ENCODE peak calls at places on chromosomes 3 and 15, in eight cellular contexts. One of them, this sample, is unnamed.

GRCh38 chr3:99373088-99373875 is 265.1 kb upstream of the COL8A1 start:
- DNase-seq in A549: no peak
- DNase-seq in tibial artery: no peak
- DNase-seq in HepG2: no peak
- DNase-seq in heart right ventricle: no peak
- DNase-seq in GM13976: no peak
- DNase-seq in lower leg skin: no peak
- DNase-seq in astrocyte of the spinal cord: peak; percentile 16
- DNase-seq in this sample: no peak

GRCh38 chr3:189944285-189945145 is 176.2 kb downstream of the P3H2 start:
- DNase-seq in astrocyte of the spinal cord: no peak
- DNase-seq in heart right ventricle: no peak
- DNase-seq in GM13976: no peak
- DNase-seq in tibial artery: no peak
- DNase-seq in HepG2: no peak
- DNase-seq in lower leg skin: no peak
- DNase-seq in A549: no peak
- DNase-seq in this sample: no peak

GRCh38 chr3:52313774-52314188 is 2.3 kb upstream of the DNAH1 start:
- DNase-seq in GM13976: peak; percentile 91
- DNase-seq in heart right ventricle: no peak
- DNase-seq in lower leg skin: no peak
- DNase-seq in A549: no peak
- DNase-seq in HepG2: no peak
- DNase-seq in tibial artery: no peak
- DNase-seq in astrocyte of the spinal cord: peak; percentile 12
- DNase-seq in this sample: peak; percentile 89

GRCh38 chr15:88185584-88185983 is 71.0 kb downstream of the NTRK3 start:
- DNase-seq in lower leg skin: no peak
- DNase-seq in astrocyte of the spinal cord: no peak
- DNase-seq in HepG2: no peak
- DNase-seq in A549: no peak
- DNase-seq in heart right ventricle: no peak
- DNase-seq in tibial artery: no peak
- DNase-seq in GM13976: no peak
- DNase-seq in this sample: no peak

GRCh38 chr3:106575029-106575428 is 706.2 kb upstream of the CBLB start:
- DNase-seq in lower leg skin: no peak
- DNase-seq in GM13976: no peak
- DNase-seq in astrocyte of the spinal cord: no peak
- DNase-seq in A549: no peak
- DNase-seq in tibial artery: no peak
- DNase-seq in heart right ventricle: no peak
- DNase-seq in HepG2: no peak
- DNase-seq in this sample: no peak

GRCh38 chr15:98865397-98866339 is 141.9 kb downstream of the PGPEP1L start:
- DNase-seq in astrocyte of the spinal cord: peak; percentile 78
- DNase-seq in heart right ventricle: peak; percentile 79
- DNase-seq in HepG2: peak; percentile 28
- DNase-seq in tibial artery: peak; percentile 87
- DNase-seq in A549: no peak
- DNase-seq in lower leg skin: peak; percentile 94
- DNase-seq in GM13976: peak; percentile 61
- DNase-seq in this sample: peak; percentile 44

GRCh38 chr3:29373016-29373690 is 92.3 kb downstream of the RBMS3 start:
- DNase-seq in lower leg skin: no peak
- DNase-seq in heart right ventricle: no peak
- DNase-seq in astrocyte of the spinal cord: peak; percentile 67
- DNase-seq in tibial artery: no peak
- DNase-seq in HepG2: no peak
- DNase-seq in GM13976: no peak
- DNase-seq in A549: no peak
- DNase-seq in this sample: no peak

GRCh38 chr3:49415931-49416601 is 3.8 kb downstream of the TCTA start:
- DNase-seq in astrocyte of the spinal cord: no peak
- DNase-seq in A549: no peak
- DNase-seq in heart right ventricle: no peak
- DNase-seq in tibial artery: no peak
- DNase-seq in lower leg skin: no peak
- DNase-seq in HepG2: no peak
- DNase-seq in GM13976: peak; percentile 60
- DNase-seq in this sample: peak; percentile 53

GRCh38 chr3:40044487-40044886 is 235.1 kb downstream of the MYRIP start:
- DNase-seq in astrocyte of the spinal cord: peak; percentile 38
- DNase-seq in A549: no peak
- DNase-seq in HepG2: no peak
- DNase-seq in lower leg skin: no peak
- DNase-seq in tibial artery: no peak
- DNase-seq in heart right ventricle: no peak
- DNase-seq in GM13976: no peak
- DNase-seq in this sample: no peak

GRCh38 chr15:51229907-51230328 is 108.5 kb downstream of the CYP19A1 start:
- DNase-seq in A549: peak; percentile 19
- DNase-seq in lower leg skin: no peak
- DNase-seq in HepG2: peak; percentile 8
- DNase-seq in astrocyte of the spinal cord: peak; percentile 30
- DNase-seq in heart right ventricle: no peak
- DNase-seq in GM13976: peak; percentile 45
- DNase-seq in tibial artery: no peak
- DNase-seq in this sample: peak; percentile 33

GRCh38 chr3:159189994-159190669 is 388.3 kb downstream of the MFSD1 start:
- DNase-seq in HepG2: no peak
- DNase-seq in tibial artery: no peak
- DNase-seq in heart right ventricle: no peak
- DNase-seq in A549: no peak
- DNase-seq in astrocyte of the spinal cord: peak; percentile 61
- DNase-seq in lower leg skin: no peak
- DNase-seq in GM13976: no peak
- DNase-seq in this sample: no peak

GRCh38 chr3:105518806-105519418 is 152.2 kb downstream of the ALCAM start:
- DNase-seq in heart right ventricle: no peak
- DNase-seq in HepG2: peak; percentile 35
- DNase-seq in tibial artery: no peak
- DNase-seq in A549: peak; percentile 19
- DNase-seq in astrocyte of the spinal cord: peak; percentile 81
- DNase-seq in lower leg skin: no peak
- DNase-seq in GM13976: peak; percentile 50
- DNase-seq in this sample: peak; percentile 45

GRCh38 chr3:105513042-105513441 is 146.3 kb downstream of the ALCAM start:
- DNase-seq in A549: no peak
- DNase-seq in tibial artery: no peak
- DNase-seq in lower leg skin: no peak
- DNase-seq in heart right ventricle: no peak
- DNase-seq in HepG2: no peak
- DNase-seq in astrocyte of the spinal cord: peak; percentile 83
- DNase-seq in GM13976: no peak
- DNase-seq in this sample: no peak

GRCh38 chr3:105513886-105514285 is 147.2 kb downstream of the ALCAM start:
- DNase-seq in lower leg skin: no peak
- DNase-seq in heart right ventricle: no peak
- DNase-seq in tibial artery: no peak
- DNase-seq in HepG2: no peak
- DNase-seq in A549: no peak
- DNase-seq in astrocyte of the spinal cord: no peak
- DNase-seq in GM13976: no peak
- DNase-seq in this sample: no peak

GRCh38 chr3:105518201-105518600 is 151.5 kb downstream of the ALCAM start:
- DNase-seq in GM13976: no peak
- DNase-seq in A549: no peak
- DNase-seq in lower leg skin: no peak
- DNase-seq in tibial artery: no peak
- DNase-seq in HepG2: no peak
- DNase-seq in heart right ventricle: no peak
- DNase-seq in astrocyte of the spinal cord: no peak
- DNase-seq in this sample: no peak

GRCh38 chr3:105516972-105517371 is 150.3 kb downstream of the ALCAM start:
- DNase-seq in A549: no peak
- DNase-seq in tibial artery: no peak
- DNase-seq in GM13976: no peak
- DNase-seq in lower leg skin: no peak
- DNase-seq in astrocyte of the spinal cord: no peak
- DNase-seq in HepG2: no peak
- DNase-seq in heart right ventricle: no peak
- DNase-seq in this sample: no peak
- TF ChIP-seq CTCF in A549: no peak
- TF ChIP-seq CTCF in tibial artery: no peak
- TF ChIP-seq CTCF in GM13976: no peak
- TF ChIP-seq CTCF in lower leg skin: no peak
- TF ChIP-seq CTCF in astrocyte of the spinal cord: peak; percentile 40
- TF ChIP-seq CTCF in HepG2: no peak
- TF ChIP-seq CTCF in heart right ventricle: no peak
- TF ChIP-seq CTCF in this sample: no peak

DNA sequence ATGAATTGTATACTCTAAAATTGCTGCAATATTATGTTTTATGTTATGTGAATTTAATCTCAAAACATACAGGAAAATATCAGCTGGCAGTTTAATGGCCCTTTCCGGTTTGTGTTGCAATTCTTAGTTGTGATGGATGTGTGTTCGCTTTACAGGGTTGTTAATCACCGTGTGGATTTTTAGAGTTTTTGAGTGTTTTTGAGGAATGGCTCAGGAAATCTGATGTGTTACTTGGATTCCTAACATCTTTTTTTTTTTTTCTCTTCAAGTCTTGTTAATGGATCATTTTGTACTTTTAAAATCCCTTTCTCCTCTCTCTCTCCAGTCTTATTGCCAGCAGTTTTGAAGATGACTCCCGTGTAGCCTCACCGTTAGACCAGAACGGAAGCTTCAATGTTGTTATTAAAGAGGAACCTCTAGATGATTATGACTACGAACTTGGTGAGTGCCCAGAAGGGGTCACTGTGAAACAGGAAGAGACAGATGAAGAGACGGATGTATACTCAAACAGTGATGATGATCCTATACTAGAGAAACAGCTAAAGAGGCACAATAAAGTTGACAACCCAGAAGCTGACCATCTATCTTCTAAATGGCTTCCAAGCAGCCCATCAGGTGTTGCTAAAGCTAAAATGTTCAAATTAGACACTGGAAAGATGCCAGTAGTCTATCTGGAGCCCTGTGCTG is 35.7 kb downstream of the MGA start:
- DNase-seq in lower leg skin: no peak
- DNase-seq in astrocyte of the spinal cord: peak; percentile 42
- DNase-seq in GM13976: peak; percentile 82
- DNase-seq in heart right ventricle: no peak
- DNase-seq in A549: peak; percentile 8
- DNase-seq in tibial artery: no peak
- DNase-seq in HepG2: peak; percentile 18
- DNase-seq in this sample: peak; percentile 81
- TF ChIP-seq CTCF in lower leg skin: no peak
- TF ChIP-seq CTCF in astrocyte of the spinal cord: peak; percentile 46
- TF ChIP-seq CTCF in GM13976: peak; percentile 46
- TF ChIP-seq CTCF in heart right ventricle: no peak
- TF ChIP-seq CTCF in A549: peak; percentile 34
- TF ChIP-seq CTCF in tibial artery: no peak
- TF ChIP-seq CTCF in HepG2: peak; percentile 50
- TF ChIP-seq CTCF in this sample: peak; percentile 43

GRCh38 chr3:60803812-60804211 is 447.4 kb downstream of the FHIT start:
- DNase-seq in astrocyte of the spinal cord: no peak
- DNase-seq in A549: no peak
- DNase-seq in HepG2: no peak
- DNase-seq in GM13976: no peak
- DNase-seq in tibial artery: no peak
- DNase-seq in heart right ventricle: no peak
- DNase-seq in lower leg skin: no peak
- DNase-seq in this sample: no peak

GRCh38 chr3:60798456-60798855 is 452.8 kb downstream of the FHIT start:
- DNase-seq in tibial artery: no peak
- DNase-seq in lower leg skin: no peak
- DNase-seq in heart right ventricle: no peak
- DNase-seq in astrocyte of the spinal cord: no peak
- DNase-seq in GM13976: no peak
- DNase-seq in HepG2: no peak
- DNase-seq in A549: no peak
- DNase-seq in this sample: no peak

DNA sequence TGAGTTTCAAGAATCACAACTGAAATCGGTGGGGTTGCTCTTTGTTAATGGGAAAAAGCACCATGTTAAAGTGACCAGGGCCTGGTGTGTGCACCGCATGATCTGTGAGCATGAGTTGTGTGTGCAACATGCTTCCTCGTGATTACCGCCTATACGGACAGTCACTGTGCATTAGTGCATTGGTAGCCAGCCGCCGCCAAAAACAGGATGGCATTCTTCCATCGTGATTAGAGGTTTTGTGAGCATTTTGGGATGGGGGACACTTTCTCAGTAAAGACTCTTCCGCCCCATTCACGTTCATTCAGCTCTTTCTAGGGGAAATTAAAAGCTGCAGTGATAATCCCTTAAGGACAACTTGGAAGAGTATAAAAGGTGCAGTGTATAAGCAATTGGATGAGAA is 448.1 kb downstream of the FHIT start:
- DNase-seq in heart right ventricle: no peak
- DNase-seq in lower leg skin: no peak
- DNase-seq in astrocyte of the spinal cord: no peak
- DNase-seq in GM13976: no peak
- DNase-seq in A549: no peak
- DNase-seq in tibial artery: no peak
- DNase-seq in HepG2: no peak
- DNase-seq in this sample: no peak
- TF ChIP-seq CTCF in heart right ventricle: no peak
- TF ChIP-seq CTCF in lower leg skin: no peak
- TF ChIP-seq CTCF in astrocyte of the spinal cord: no peak
- TF ChIP-seq CTCF in GM13976: no peak
- TF ChIP-seq CTCF in A549: no peak
- TF ChIP-seq CTCF in tibial artery: no peak
- TF ChIP-seq CTCF in HepG2: no peak
- TF ChIP-seq CTCF in this sample: no peak

GRCh38 chr3:124965413-124965812 is 30.9 kb upstream of the MUC13 start:
- DNase-seq in GM13976: no peak
- DNase-seq in heart right ventricle: no peak
- DNase-seq in lower leg skin: no peak
- DNase-seq in astrocyte of the spinal cord: no peak
- DNase-seq in tibial artery: no peak
- DNase-seq in HepG2: no peak
- DNase-seq in A549: no peak
- DNase-seq in this sample: no peak
- TF ChIP-seq CTCF in GM13976: no peak
- TF ChIP-seq CTCF in heart right ventricle: no peak
- TF ChIP-seq CTCF in lower leg skin: no peak
- TF ChIP-seq CTCF in astrocyte of the spinal cord: no peak
- TF ChIP-seq CTCF in tibial artery: no peak
- TF ChIP-seq CTCF in HepG2: no peak
- TF ChIP-seq CTCF in A549: no peak
- TF ChIP-seq CTCF in this sample: no peak

GRCh38 chr3:121852256-121852655 is 17.2 kb downstream of the EAF2 start:
- DNase-seq in GM13976: no peak
- DNase-seq in A549: no peak
- DNase-seq in tibial artery: no peak
- DNase-seq in heart right ventricle: no peak
- DNase-seq in HepG2: no peak
- DNase-seq in lower leg skin: no peak
- DNase-seq in astrocyte of the spinal cord: no peak
- DNase-seq in this sample: no peak

GRCh38 chr3:121855555-121855954 is 20.5 kb downstream of the EAF2 start:
- DNase-seq in lower leg skin: no peak
- DNase-seq in GM13976: no peak
- DNase-seq in astrocyte of the spinal cord: no peak
- DNase-seq in HepG2: peak; percentile 15
- DNase-seq in heart right ventricle: no peak
- DNase-seq in tibial artery: no peak
- DNase-seq in A549: no peak
- DNase-seq in this sample: no peak
- TF ChIP-seq CTCF in lower leg skin: no peak
- TF ChIP-seq CTCF in GM13976: no peak
- TF ChIP-seq CTCF in astrocyte of the spinal cord: peak; percentile 20
- TF ChIP-seq CTCF in HepG2: peak; percentile 57
- TF ChIP-seq CTCF in heart right ventricle: no peak
- TF ChIP-seq CTCF in tibial artery: no peak
- TF ChIP-seq CTCF in A549: peak; percentile 29
- TF ChIP-seq CTCF in this sample: no peak